ENCODE peak calls at places on chromosomes 3 and 15, in four cellular contexts. E is HT-29; S is H7; W is stimulated activated naive CD8-positive, alpha-beta T cell treated with anti-CD3 and anti-CD28 coated beads, Interleukin-15, Interleukin-2, amounts not matched to agents 100 U/mL and 50 U/mL, for 24 hours. U is an unnamed sample.

GRCh38 chr3:125644036-125645025 is 49.0 kb upstream of the OSBPL11 start:
- DNase-seq in E (no peak), S (no peak), W (no peak), U (peak)

GRCh38 chr3:195133462-195133861 is 137.5 kb downstream of the XXYLT1 start:
- DNase-seq in E (peak), S (no peak), W (no peak), U (no peak)

GRCh38 chr3:160016972-160017371 is 28.3 kb downstream of the IL12A start:
- DNase-seq in E (no peak), S (no peak), W (no peak), U (no peak)

GRCh38 chr15:74242296-74242929 is 6.3 kb downstream of the CCDC33 start:
- DNase-seq in E (peak), S (peak), W (no peak), U (peak)

GRCh38 chr3:60079076-60079475 is 1029.3 kb upstream of the CFAP20DC start:
- DNase-seq in E (no peak), S (peak), W (peak), U (no peak)

GRCh38 chr15:64893481-64894394 is 18.0 kb upstream of the ANKDD1A start:
- DNase-seq in E (peak), S (peak), W (peak), U (peak)

GRCh38 chr15:35013370-35013769 is 25.3 kb upstream of the ZNF770 start:
- DNase-seq in E (no peak), S (no peak), W (no peak), U (no peak)

GRCh38 chr3:142209655-142210054 is 15.7 kb downstream of the GK5 start:
- DNase-seq in E (no peak), S (no peak), W (no peak), U (no peak)

GRCh38 chr3:138042043-138042442 is 32.1 kb downstream of the CLDN18 start:
- DNase-seq in E (no peak), S (no peak), W (no peak), U (no peak)

GRCh38 chr15:56805466-56806146 is 72.3 kb upstream of the ZNF280D start:
- DNase-seq in E (peak), S (no peak), W (no peak), U (no peak)